ENCODE peak calls at places on chromosomes 11 and 22, in five cellular contexts. M is transverse colon, F is heart left ventricle, B is body of pancreas, L is spleen. G is an unnamed sample.

GRCh38 chr11:71352226-71352625 is 96.0 kb downstream of the DHCR7 start:
- DNase-seq in M (no peak), F (no peak), B (no peak), L (peak), G (no peak)

GRCh38 chr11:126419801-126420729 is 64.6 kb downstream of the ST3GAL4 start:
- DNase-seq in M (no peak), F (no peak), B (no peak), L (no peak), G (no peak)

GRCh38 chr11:33258631-33259184 is 1.5 kb downstream of the HIPK3 start:
- DNase-seq in M (no peak), F (no peak), B (no peak), L (no peak), G (no peak)

GRCh38 chr11:36774603-36775002 is 176.6 kb upstream of the RAG2 start:
- DNase-seq in M (no peak), F (no peak), B (no peak), L (no peak), G (no peak)

GRCh38 chr11:131691558-131692041 is 321.2 kb downstream of the NTM start:
- DNase-seq in M (no peak), F (no peak), B (no peak), L (no peak), G (no peak)

GRCh38 chr11:47858169-47858543 is 10.0 kb upstream of the NUP160 start:
- DNase-seq in M (no peak), F (no peak), B (no peak), L (no peak), G (no peak)

GRCh38 chr11:92886243-92886905 is 83.1 kb upstream of the MTNR1B start:
- DNase-seq in M (peak), F (no peak), B (peak), L (no peak), G (no peak)

GRCh38 chr11:13384837-13385417 is 78.1 kb downstream of the BTBD10 start:
- DNase-seq in M (peak), F (no peak), B (no peak), L (no peak), G (no peak)

GRCh38 chr11:65744699-65745042 is 24.1 kb upstream of the RNASEH2C start:
- DNase-seq in M (no peak), F (no peak), B (no peak), L (no peak), G (no peak)

GRCh38 chr11:47056261-47056915 is 119.8 kb downstream of the CSTPP1 start:
- DNase-seq in M (no peak), F (no peak), B (no peak), L (no peak), G (no peak)

GRCh38 chr11:45658292-45658991 is 7.0 kb downstream of the CHST1 start:
- DNase-seq in M (peak), F (peak), B (no peak), L (peak), G (peak)

GRCh38 chr22:46064236-46064965 is 85.9 kb upstream of the PPARA start:
- DNase-seq in M (peak), F (peak), B (peak), L (peak), G (no peak)

GRCh38 chr22:19876314-19876940 is 21.8 kb upstream of the GNB1L start:
- DNase-seq in M (no peak), F (peak), B (peak), L (peak), G (no peak)

GRCh38 chr22:38570841-38571364 is 920 bp upstream of the DMC1 start:
- DNase-seq in M (peak), F (peak), B (peak), L (peak), G (no peak)

GRCh38 chr22:49301398-49302149 is 526.1 kb downstream of the BRD1 start:
- DNase-seq in M (no peak), F (no peak), B (no peak), L (peak), G (no peak)

GRCh38 chr22:17806437-17806836 is 32.2 kb upstream of the BID start:
- DNase-seq in M (no peak), F (no peak), B (no peak), L (no peak), G (no peak)

GRCh38 chr11:132095230-132096165 is 725.1 kb downstream of the NTM start:
- DNase-seq in M (no peak), F (no peak), B (no peak), L (no peak), G (no peak)

GRCh38 chr22:49958961-49959781 is 1.4 kb upstream of the PIM3 start:
- DNase-seq in M (peak), F (peak), B (peak), L (peak), G (no peak)

GRCh38 chr11:35474677-35475076 is 50.7 kb downstream of the PAMR1 start:
- DNase-seq in M (no peak), F (no peak), B (no peak), L (no peak), G (no peak)

GRCh38 chr22:25572708-25573161 is 8.3 kb downstream of the GRK3 start:
- DNase-seq in M (no peak), F (no peak), B (no peak), L (no peak), G (no peak)

GRCh38 chr22:28822930-28823481 is 22.6 kb upstream of the XBP1 start:
- DNase-seq in M (peak), F (no peak), B (peak), L (no peak), G (no peak)

GRCh38 chr22:26785942-26786341 is 128.6 kb downstream of the MIAT start:
- DNase-seq in M (no peak), F (no peak), B (no peak), L (no peak), G (no peak)

GRCh38 chr11:119728226-119728626 is 774 bp downstream of the NECTIN1 start:
- DNase-seq in M (peak), F (no peak), B (peak), L (peak), G (no peak)

GRCh38 chr11:74170694-74171629 is at the start of the genes C2CD3 and PPME1:
- DNase-seq in M (peak), F (peak), B (peak), L (peak), G (peak)
- TF ChIP-seq POLR2A in M (peak), F (peak), B (peak), L (no peak), G (peak)

DNA sequence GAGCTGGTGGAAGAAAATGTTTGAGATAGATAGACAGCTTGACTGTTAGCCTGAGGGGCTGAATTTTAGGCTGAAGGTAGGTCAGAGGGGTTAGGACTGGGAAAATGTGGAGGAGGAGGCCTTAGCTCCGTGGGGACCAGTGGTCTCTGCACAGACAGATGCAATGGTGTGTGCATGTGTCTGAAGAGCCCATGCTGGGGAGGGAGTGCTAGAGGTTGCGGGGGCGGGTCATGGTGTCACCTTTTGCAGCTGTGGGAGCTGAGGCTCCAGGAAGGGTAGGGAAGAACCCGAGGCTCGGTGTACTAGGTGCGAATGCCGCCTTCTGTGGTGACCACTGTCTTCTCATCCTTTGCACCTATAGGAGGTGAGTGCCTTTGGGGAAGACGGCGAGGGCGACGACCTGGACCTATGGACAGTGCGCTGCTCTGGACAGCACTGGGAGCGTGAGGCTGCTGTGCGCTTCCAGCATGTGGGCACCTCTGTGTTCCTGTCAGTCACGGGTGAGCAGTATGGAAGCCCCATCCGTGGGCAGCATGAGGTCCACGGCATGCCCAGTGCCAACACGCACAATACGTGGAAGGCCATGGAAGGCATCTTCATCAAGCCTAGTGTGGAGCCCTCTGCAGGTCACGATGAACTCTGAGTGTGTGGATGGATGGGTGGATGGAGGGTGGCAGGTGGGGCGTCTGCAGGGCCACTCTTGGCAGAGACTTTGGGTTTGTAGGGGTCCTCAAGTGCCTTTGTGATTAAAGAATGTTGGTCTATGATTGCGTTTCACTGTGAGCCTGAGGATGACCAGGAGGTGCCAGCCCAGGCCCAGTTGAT is 1.6 kb downstream of the SDF2L1 start:
- DNase-seq in M (no peak), F (no peak), B (no peak), L (no peak), G (no peak)
- H3K4me3 ChIP-seq in M (no peak), F (no peak), B (no peak), L (no peak), G (no peak)

GRCh38 chr22:32409977-32410376 is 2.1 kb downstream of the RTCB start:
- DNase-seq in M (peak), F (no peak), B (no peak), L (no peak), G (no peak)

GRCh38 chr22:32410459-32410858 is 1.6 kb downstream of the RTCB start:
- DNase-seq in M (no peak), F (no peak), B (no peak), L (no peak), G (no peak)

GRCh38 chr22:32411388-32411787 is 659 bp downstream of the RTCB start:
- DNase-seq in M (peak), F (no peak), B (no peak), L (no peak), G (no peak)

GRCh38 chr22:32413715-32414114 is 1.7 kb upstream of the RTCB start:
- DNase-seq in M (no peak), F (no peak), B (no peak), L (no peak), G (no peak)

DNA sequence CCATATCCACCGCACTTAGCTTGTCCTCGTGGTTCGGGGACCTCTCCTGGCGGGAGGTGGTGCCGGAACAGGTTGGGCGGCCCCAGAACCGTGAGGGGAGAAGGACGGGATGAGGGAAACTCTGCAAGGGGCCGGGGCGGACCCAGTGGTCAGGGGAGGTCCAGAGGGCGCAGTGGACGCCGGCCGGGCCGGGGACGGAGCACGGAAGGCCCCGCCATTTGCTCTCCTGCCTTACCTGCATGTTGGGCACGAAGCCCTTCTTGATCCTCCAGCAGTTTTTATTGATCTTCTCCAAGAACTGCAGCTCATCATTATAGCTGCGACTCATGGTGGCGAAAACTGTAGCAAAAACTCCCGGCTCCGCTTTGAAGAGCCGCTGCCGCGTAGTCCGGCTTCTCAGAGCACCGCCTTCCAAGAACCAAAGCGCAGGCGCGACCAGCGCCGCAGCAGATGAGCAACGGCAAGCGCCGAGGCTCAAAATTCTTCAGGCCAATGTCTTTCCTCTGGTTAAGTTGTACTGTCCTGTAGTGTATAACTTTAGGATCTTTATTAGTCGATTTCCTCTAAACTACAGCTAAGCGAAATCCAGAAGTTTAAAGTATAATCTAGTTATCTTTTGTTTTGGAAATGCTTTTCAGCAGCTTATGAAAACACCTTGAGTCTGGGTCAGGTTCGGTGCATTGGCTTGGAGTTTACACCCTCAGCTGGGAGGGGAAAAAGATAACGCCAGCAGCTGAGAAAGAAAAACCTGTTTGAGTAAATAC is at the start of gene RTCB:
- DNase-seq in M (peak), F (peak), B (peak), L (peak), G (peak)
- TF ChIP-seq POLR2A in M (peak), F (peak), B (no peak), L (no peak), G (peak)

GRCh38 chr11:20161230-20161918 is 1.1 kb upstream of the DBX1 start:
- DNase-seq in M (no peak), F (no peak), B (no peak), L (no peak), G (no peak)
- H3K4me3 ChIP-seq in M (no peak), F (no peak), B (no peak), L (no peak), G (no peak)

GRCh38 chr11:392102-392777 is 1.8 kb upstream of the PKP3 start:
- DNase-seq in M (no peak), F (no peak), B (no peak), L (no peak), G (no peak)

GRCh38 chr11:395866-396265 is 1.9 kb downstream of the PKP3 start:
- DNase-seq in M (no peak), F (no peak), B (no peak), L (no peak), G (no peak)

GRCh38 chr11:396511-396947 is 2.5 kb downstream of the PKP3 start:
- DNase-seq in M (no peak), F (no peak), B (no peak), L (peak), G (no peak)

GRCh38 chr11:394858-395655 is 1.0 kb downstream of the PKP3 start:
- DNase-seq in M (no peak), F (no peak), B (no peak), L (no peak), G (no peak)

DNA sequence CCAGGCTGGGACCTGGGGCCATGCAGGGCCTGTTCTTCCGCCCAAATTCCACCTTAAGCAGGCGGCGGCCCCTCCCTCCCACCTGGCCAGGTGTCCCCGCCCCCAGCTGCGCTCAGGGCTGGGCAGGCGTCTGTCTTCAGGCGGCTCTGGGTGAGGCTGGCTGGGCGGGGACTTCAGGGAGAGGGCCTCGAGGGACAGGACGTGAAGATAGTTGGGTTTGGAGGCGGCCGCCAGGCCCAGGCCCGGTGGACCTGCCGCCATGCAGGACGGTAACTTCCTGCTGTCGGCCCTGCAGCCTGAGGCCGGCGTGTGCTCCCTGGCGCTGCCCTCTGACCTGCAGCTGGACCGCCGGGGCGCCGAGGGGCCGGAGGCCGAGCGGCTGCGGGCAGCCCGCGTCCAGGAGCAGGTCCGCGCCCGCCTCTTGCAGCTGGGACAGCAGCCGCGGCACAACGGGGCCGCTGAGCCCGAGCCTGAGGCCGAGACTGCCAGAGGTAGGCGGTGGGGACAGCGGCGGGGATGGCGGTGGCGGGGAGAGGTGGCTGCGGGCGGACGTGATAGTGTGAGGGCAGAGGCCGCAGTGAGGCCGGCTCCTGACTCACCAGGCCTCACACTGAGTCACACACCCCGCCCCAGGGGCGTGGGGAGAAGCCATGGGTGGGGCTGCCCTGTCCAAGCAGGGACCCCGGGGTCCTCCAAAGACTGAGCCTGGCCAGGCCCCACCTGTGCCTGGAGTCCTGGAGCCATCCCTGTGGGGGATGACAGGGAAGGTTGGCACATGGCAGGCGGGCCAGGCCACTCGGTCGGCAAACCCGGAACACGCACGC is at the start of gene PKP3:
- DNase-seq in M (peak), F (no peak), B (peak), L (no peak), G (no peak)
- TF ChIP-seq POLR2A in M (peak), F (no peak), B (peak), L (no peak), G (no peak)

DNA sequence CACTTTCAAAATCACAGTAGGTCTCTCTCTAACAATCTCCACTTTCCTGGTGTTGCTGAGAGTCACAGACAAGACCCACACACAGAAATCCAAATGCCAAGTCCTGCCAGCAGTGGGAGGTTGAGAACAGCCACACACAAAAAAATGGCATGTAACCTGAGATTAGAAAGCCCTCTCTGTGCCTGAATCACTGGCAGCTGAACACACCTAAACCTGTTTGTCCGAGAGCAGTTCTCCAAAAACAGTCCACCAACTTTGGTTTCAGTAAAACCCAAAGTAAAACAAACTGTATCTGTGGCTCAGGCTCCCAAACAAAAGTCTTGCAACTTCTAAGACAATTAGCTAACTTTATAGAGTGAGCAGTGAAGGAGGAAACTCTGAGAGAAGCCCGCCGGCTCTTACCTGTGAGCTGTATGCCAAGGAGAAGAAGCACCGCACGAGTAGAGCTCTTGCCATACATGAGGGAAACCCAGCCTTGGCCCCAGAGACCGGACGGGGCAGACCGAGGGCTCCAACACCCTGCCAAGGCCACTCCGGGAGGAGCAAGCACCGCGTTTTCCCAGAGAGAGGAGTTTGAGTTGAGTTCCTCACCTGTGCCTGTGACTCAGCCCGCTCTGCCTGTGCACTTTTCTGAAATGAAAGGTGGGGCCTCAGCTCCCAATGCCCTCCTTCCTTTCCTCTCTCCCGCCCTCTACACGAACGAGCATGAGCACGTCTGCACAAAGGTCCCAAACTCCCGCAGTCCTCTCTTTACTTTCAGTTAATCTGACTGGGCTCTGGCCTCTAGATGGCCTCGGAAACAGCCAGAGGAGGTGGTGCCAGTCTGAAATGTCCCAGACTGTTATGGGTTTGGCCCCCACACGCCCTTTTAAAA is at the start of gene MPZL2:
- DNase-seq in M (peak), F (peak), B (peak), L (peak), G (no peak)
- H3K4me3 ChIP-seq in M (peak), F (peak), B (peak), L (peak), G (peak)

GRCh38 chr22:39901519-39902146 is 749 bp downstream of the GRAP2 start:
- DNase-seq in M (no peak), F (no peak), B (no peak), L (no peak), G (no peak)

GRCh38 chr22:39896313-39896996 is 2.9 kb upstream of the ENTHD1 start:
- DNase-seq in M (no peak), F (no peak), B (no peak), L (no peak), G (no peak)

GRCh38 chr22:39897841-39898240 is 3.0 kb upstream of the GRAP2 start:
- DNase-seq in M (no peak), F (no peak), B (no peak), L (no peak), G (no peak)

GRCh38 chr22:39898997-39899396 is 1.9 kb upstream of the GRAP2 start:
- DNase-seq in M (no peak), F (no peak), B (no peak), L (no peak), G (no peak)

DNA sequence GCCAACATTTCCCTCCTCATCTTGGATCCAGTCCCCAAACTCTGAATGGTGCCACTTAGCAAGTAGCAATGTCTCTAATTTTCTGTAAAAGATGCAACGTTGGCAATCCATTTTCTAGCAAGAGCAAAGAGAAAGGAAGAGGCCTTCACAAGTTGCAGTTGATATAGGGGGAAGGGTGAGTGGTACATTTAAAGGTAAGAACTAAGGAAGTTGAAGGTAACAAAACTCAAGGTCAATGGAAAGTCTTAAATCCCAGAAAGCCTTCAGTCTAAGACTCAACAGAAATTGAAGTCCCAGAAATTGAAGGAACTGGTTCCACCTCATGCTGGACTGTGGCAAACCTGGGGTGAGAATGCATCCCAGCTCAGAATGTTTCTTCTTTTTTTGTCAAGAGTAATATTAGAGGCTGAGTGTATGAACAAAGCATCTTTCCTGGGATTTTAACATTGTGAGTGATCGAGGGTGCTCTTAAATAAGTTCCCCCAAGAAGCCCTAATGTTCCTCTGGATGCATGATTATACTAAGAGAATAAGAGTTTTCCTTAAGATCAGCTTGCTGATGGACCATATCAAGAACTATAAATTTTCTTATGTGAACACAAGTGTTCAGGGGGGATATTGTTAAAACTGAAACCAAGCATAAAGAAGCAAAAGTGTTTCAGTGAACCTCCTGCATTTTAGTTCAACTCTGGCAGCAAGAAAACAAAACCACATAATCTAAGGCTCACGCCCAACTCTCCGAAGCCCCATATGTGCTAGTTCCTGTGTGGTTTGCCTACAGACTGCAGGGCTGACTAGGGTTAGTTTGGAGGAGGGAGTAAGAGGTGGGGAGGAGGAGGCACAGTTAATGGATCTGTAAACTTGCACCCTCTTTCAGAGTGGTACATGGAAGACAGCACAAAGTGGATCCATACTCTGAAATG is at the start of gene GRAP2:
- DNase-seq in M (peak), F (no peak), B (no peak), L (no peak), G (no peak)
- TF ChIP-seq POLR2A in M (peak), F (no peak), B (no peak), L (peak), G (no peak)

G was measured in gastrocnemius medialis.